ENCODE peak calls at places on chromosomes 5 and 9, in eight cellular contexts. Y, G, I, Z, M, B, K and N are unnamed samples.

GRCh38 chr9:71128796-71129195 is 7.4 kb upstream of the TRPM3 start:
- DNase-seq in K (no peak), G (no peak), I (no peak), Y (no peak), M (no peak), B (no peak), Z (no peak), N (no peak)

GRCh38 chr5:173004447-173004846 is 20.9 kb downstream of the ATP6V0E1 start:
- DNase-seq in M (no peak), Z (no peak), I (no peak), B (no peak), K (no peak), G (no peak), Y (no peak), N (no peak)

GRCh38 chr9:112863214-112863613 is 27.5 kb downstream of the SLC46A2 start:
- DNase-seq in B (no peak), K (no peak), Z (peak; percentile 72), Y (peak; percentile 65), I (no peak), G (no peak), M (no peak), N (no peak)

GRCh38 chr5:95446560-95447221 is 55.5 kb downstream of the FAM81B start:
- DNase-seq in I (no peak), M (no peak), Y (no peak), B (no peak), G (no peak), Z (no peak), K (no peak), N (no peak)

GRCh38 chr5:154046486-154046885 is 7.7 kb downstream of the MFAP3 start:
- DNase-seq in M (no peak), I (no peak), Z (no peak), G (no peak), Y (no peak), B (no peak), K (no peak), N (no peak)

GRCh38 chr9:135048758-135049284 is 38.6 kb upstream of the OLFM1 start:
- DNase-seq in Y (peak; percentile 24), I (no peak), Z (no peak), K (peak; percentile 21), G (no peak), M (no peak), B (no peak), N (no peak)

GRCh38 chr5:61280766-61281427 is 51.2 kb upstream of the ZSWIM6 start:
- DNase-seq in M (peak; percentile 82), G (no peak), I (peak; percentile 47), K (peak; percentile 73), Z (peak; percentile 69), Y (no peak), B (peak; percentile 31), N (peak; percentile 55)

GRCh38 chr9:125243792-125244260 is 2.7 kb upstream of the HSPA5 start:
- DNase-seq in Y (no peak), Z (peak; percentile 41), K (no peak), I (no peak), G (no peak), M (no peak), B (no peak), N (no peak)

GRCh38 chr9:137405677-137406081 is 17.3 kb downstream of the EXD3 start:
- DNase-seq in G (no peak), K (no peak), M (no peak), Z (no peak), I (no peak), Y (no peak), B (no peak), N (no peak)

GRCh38 chr9:126050605-126050990 is 276.0 kb upstream of the MVB12B start:
- DNase-seq in M (no peak), B (no peak), Z (peak; percentile 27), I (no peak), Y (no peak), K (no peak), G (no peak), N (no peak)

GRCh38 chr9:18610956-18611355 is 137.0 kb downstream of the ADAMTSL1 start:
- DNase-seq in Z (no peak), B (no peak), I (no peak), G (no peak), M (no peak), Y (no peak), K (no peak), N (no peak)

GRCh38 chr9:37994639-37995347 is 74.2 kb downstream of the SHB start:
- DNase-seq in Z (peak; percentile 91), K (peak; percentile 40), M (no peak), I (peak; percentile 87), B (peak; percentile 92), G (peak; percentile 83), Y (peak; percentile 88), N (peak; percentile 59)

GRCh38 chr5:174493536-174493935 is 230.8 kb upstream of the MSX2 start:
- DNase-seq in K (no peak), Z (no peak), Y (no peak), M (no peak), G (no peak), B (no peak), I (no peak), N (no peak)

GRCh38 chr5:89457411-89458329 is 574.7 kb upstream of the MEF2C start:
- DNase-seq in M (peak; percentile 12), G (no peak), B (peak; percentile 12), Y (peak; percentile 81), K (no peak), Z (no peak), I (peak; percentile 71), N (peak; percentile 4)

GRCh38 chr5:141363952-141364660 is at the start of gene PCDHGA5:
- DNase-seq in I (no peak), G (no peak), Y (no peak), B (no peak), Z (no peak), M (no peak), K (no peak), N (no peak)
- H3K9me3 ChIP-seq in I (peaks cover 98% of the 10 kb centered on the region), G (peaks cover 20% of the 10 kb centered on the region), Y (peaks cover 98% of the 10 kb centered on the region), B (peaks cover 50% of the 10 kb centered on the region), Z (peaks cover 14% of the 10 kb centered on the region), M (peaks cover 6% of the 10 kb centered on the region), K (peaks cover 61% of the 10 kb centered on the region), N (peaks cover 72% of the 10 kb centered on the region)

GRCh38 chr9:118767571-118767970 is 601.7 kb downstream of the BRINP1 start:
- DNase-seq in K (no peak), I (no peak), Y (no peak), B (no peak), M (no peak), Z (no peak), G (no peak), N (no peak)
- H3K9me3 ChIP-seq in K (no peaks in the 10 kb centered on the region), I (no peaks in the 10 kb centered on the region), Y (no peaks in the 10 kb centered on the region), B (no peaks in the 10 kb centered on the region), M (no peaks in the 10 kb centered on the region), Z (no peaks in the 10 kb centered on the region), G (no peaks in the 10 kb centered on the region), N (no peaks in the 10 kb centered on the region)

DNA sequence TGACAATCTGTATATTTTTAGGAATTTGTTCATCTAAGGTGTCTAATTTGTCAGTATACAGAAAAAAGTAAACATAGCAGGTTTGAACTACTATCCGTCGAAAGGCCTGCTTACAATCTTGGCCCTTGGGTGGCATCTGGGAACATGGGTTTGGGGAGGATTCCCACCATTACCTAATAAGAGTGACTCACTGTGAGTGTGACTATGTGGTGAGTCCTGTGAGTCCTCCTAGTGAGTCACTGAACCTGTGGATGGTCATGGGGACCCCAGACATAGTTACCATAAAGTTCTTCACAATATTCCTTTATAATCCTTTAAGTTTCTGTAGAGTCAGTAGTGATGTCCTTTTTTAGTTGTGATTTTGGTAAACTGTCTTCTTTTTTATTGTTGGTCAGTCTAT is 37.0 kb downstream of the RNF130 start:
- DNase-seq in M (no peak), Z (no peak), K (no peak), B (no peak), Y (no peak), I (no peak), G (no peak), N (no peak)
- H3K9me3 ChIP-seq in M (no peaks in the 10 kb centered on the region), Z (peaks cover 5% of the 10 kb centered on the region), K (no peaks in the 10 kb centered on the region), B (peaks cover 17% of the 10 kb centered on the region), Y (peaks cover 7% of the 10 kb centered on the region), I (peaks cover 24% of the 10 kb centered on the region), G (no peaks in the 10 kb centered on the region), N (peaks cover 11% of the 10 kb centered on the region)

DNA sequence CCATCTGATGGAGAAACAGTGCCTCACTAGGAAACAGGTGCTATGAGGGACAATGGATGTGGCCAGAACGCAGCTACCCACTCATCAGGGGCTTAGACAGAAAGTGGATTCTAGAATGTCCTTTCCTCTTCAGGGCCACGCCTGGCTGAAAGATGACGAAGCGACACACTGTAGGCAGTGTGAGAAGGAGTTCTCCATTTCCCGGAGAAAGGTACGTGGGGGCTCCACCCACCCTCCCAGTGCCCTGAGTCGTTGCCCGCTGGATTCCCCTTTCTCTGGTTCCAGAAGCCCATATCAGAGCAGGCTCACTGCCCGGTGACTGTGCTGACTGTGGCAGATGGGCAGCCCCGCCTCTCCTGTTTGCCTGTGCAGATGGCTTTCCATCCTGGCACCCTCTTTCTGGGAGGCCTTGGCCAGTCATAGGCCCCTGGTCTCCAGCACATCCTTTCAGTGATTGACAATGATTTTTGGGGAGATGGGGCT is 16.0 kb downstream of the HNRNPH1 start:
- DNase-seq in I (peak; percentile 69), K (no peak), G (peak; percentile 47), Y (peak; percentile 67), M (no peak), Z (peak; percentile 64), B (no peak), N (no peak)
- H3K9me3 ChIP-seq in I (no peaks in the 10 kb centered on the region), K (no peaks in the 10 kb centered on the region), G (no peaks in the 10 kb centered on the region), Y (no peaks in the 10 kb centered on the region), M (no peaks in the 10 kb centered on the region), Z (no peaks in the 10 kb centered on the region), B (no peaks in the 10 kb centered on the region), N (no peaks in the 10 kb centered on the region)

DNA sequence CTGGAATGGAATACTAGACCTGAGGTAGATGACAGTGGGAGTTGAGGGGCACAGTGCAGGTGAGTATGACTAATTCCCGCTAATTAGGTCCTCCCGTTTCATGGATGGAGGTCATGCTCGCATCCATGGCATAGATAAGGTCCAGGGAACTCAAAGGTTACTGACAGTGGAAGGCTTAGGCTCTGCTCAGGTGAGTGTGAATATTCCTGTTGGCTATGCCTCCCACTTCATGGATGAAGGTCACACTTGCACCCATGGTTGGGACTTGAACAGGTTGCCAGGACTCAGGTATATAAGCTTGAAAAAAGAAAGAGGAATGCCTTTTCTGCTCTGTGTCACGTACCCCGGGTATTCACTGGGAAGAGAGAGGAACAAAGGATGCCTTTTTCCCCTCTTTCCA is 19.8 kb upstream of the UNC13B start:
- DNase-seq in G (no peak), M (no peak), K (no peak), I (no peak), Y (no peak), Z (no peak), B (no peak), N (no peak)
- H3K9me3 ChIP-seq in G (peaks cover 32% of the 10 kb centered on the region), M (no peaks in the 10 kb centered on the region), K (peaks cover 5% of the 10 kb centered on the region), I (peaks cover 44% of the 10 kb centered on the region), Y (peaks cover 43% of the 10 kb centered on the region), Z (peaks cover 8% of the 10 kb centered on the region), B (peaks cover 13% of the 10 kb centered on the region), N (peaks cover 43% of the 10 kb centered on the region)

DNA sequence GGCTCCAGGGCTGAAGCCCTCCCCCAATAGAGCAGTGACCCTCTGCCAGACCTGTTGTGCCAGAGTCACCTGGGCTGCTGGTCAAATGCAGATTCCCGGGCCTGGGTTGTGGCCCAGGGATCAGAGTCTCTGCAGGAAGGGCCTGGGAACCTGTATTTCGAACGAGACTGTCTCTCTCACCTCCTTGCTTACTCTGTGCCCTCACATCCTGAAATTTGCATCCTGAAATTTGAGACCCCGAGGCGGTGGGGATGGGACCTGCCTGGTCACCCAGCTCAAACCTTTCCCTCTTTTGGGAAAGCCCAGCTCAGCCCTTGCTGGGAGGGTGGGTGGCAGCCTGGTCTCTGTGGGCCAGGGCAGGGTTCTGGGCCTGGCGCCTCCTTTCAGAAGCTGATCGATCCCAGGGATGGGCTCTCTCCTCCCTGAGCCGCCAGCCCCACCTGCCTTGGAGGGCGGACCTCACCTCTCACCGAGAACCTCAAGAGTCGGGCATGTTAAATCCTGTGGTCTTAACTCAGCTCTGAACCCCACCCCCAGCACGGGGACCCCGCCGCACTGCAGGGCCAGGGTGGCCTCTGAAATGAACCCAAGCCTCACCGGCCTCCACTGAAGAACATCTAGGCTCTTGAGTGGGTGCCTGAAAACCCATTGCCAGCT is 44.0 kb upstream of the IER5L start:
- DNase-seq in B (no peak), I (no peak), K (no peak), M (no peak), Z (no peak), Y (no peak), G (no peak), N (no peak)
- H3K9me3 ChIP-seq in B (no peaks in the 10 kb centered on the region), I (no peaks in the 10 kb centered on the region), K (no peaks in the 10 kb centered on the region), M (no peaks in the 10 kb centered on the region), Z (no peaks in the 10 kb centered on the region), Y (no peaks in the 10 kb centered on the region), G (no peaks in the 10 kb centered on the region), N (no peaks in the 10 kb centered on the region)